ENCODE peak calls at places on chromosome 5, in five cellular contexts. R is GM23248, K is neural progenitor cell, F is IMR-90, P is NT2/D1. X is an unnamed sample. For H3K36me3, the result is how much of the 10 kb centered on the place peaks cover.

GRCh38 chr5:181186902-181187499 is 18.0 kb downstream of the TRIM7 start:
- DNase-seq in P (no peak), R (peak), K (no peak), F (no peak), X (peak)

GRCh38 chr5:176697267-176697928 is 50.1 kb downstream of the TSPAN17 start:
- DNase-seq in F (no peak), R (no peak), P (no peak), K (peak), X (no peak)

GRCh38 chr5:135303582-135304173 is 95.4 kb downstream of the MACROH2A1 start:
- DNase-seq in F (no peak), R (no peak), K (no peak), P (no peak), X (no peak)

GRCh38 chr5:137190441-137190840 is 308.7 kb downstream of the SPOCK1 start:
- DNase-seq in F (peak), P (no peak), R (peak), K (no peak), X (peak)

GRCh38 chr5:75566710-75567309 is 44.4 kb upstream of the ANKDD1B start:
- DNase-seq in P (peak), R (peak), K (no peak), F (peak), X (peak)

GRCh38 chr5:157464518-157465171 is 4.6 kb downstream of the NIPAL4 start:
- DNase-seq in P (peak), K (no peak), F (peak), R (peak), X (peak)

GRCh38 chr5:157563373-157564148 is 12.0 kb downstream of the ADAM19 start:
- DNase-seq in F (peak), K (no peak), R (peak), P (no peak), X (peak)

GRCh38 chr5:81773148-81773547 is 22.3 kb upstream of the SSBP2 start:
- DNase-seq in F (no peak), P (no peak), K (no peak), R (no peak), X (no peak)

GRCh38 chr5:159817262-159818029 is 98.8 kb upstream of the ADRA1B start:
- DNase-seq in F (peak), P (no peak), K (no peak), R (peak), X (no peak)

GRCh38 chr5:174283176-174283575 is 237.7 kb downstream of the NSG2 start:
- DNase-seq in R (no peak), K (no peak), F (no peak), P (no peak), X (no peak)

GRCh38 chr5:53411388-53411787 is 69.0 kb upstream of the FST start:
- DNase-seq in P (no peak), F (peak), K (no peak), R (no peak), X (no peak)

GRCh38 chr5:134445841-134446818 is 34.4 kb upstream of the CDKN2AIPNL start:
- DNase-seq in R (no peak), K (no peak), F (no peak), P (no peak), X (no peak)

GRCh38 chr5:34718516-34718915 is 62.4 kb downstream of the RAI14 start:
- DNase-seq in F (peak), K (no peak), R (no peak), P (no peak), X (no peak)

GRCh38 chr5:34899066-34899465 is 16.2 kb downstream of the RAD1 start:
- DNase-seq in F (no peak), K (no peak), P (no peak), R (no peak), X (no peak)

GRCh38 chr5:16776611-16777251 is 159.4 kb downstream of the MYO10 start:
- DNase-seq in F (no peak), P (peak), R (no peak), K (peak), X (no peak)

GRCh38 chr5:132776077-132776931 is 735 bp downstream of the SEPTIN8 start:
- DNase-seq in K (peak), P (no peak), F (no peak), R (peak), X (peak)

GRCh38 chr5:87113848-87114247 is 153.8 kb upstream of the RASA1 start:
- DNase-seq in P (no peak), F (peak), R (peak), K (no peak), X (peak)

GRCh38 chr5:130198927-130199326 is 294.7 kb downstream of the CHSY3 start:
- DNase-seq in R (peak), P (no peak), F (no peak), K (peak), X (no peak)

GRCh38 chr5:146441896-146442295 is 5.2 kb upstream of the TCERG1 start:
- DNase-seq in F (peak), P (no peak), K (no peak), R (peak), X (no peak)

GRCh38 chr5:172852490-172853354 is 18.7 kb downstream of the ERGIC1 start:
- DNase-seq in P (no peak), F (peak), K (no peak), R (peak), X (no peak)

GRCh38 chr5:85249204-85249603 is 864.5 kb upstream of the EDIL3 start:
- DNase-seq in P (no peak), R (no peak), K (no peak), F (no peak), X (no peak)

GRCh38 chr5:139639619-139640431 is 8.3 kb upstream of the CXXC5 start:
- DNase-seq in K (no peak), F (peak), P (no peak), R (peak), X (no peak)

GRCh38 chr5:142878638-142879037 is 108.5 kb downstream of the ARHGAP26 start:
- DNase-seq in K (no peak), F (no peak), R (no peak), P (no peak), X (no peak)

GRCh38 chr5:84088996-84089395 is 295.7 kb downstream of the EDIL3 start:
- DNase-seq in K (peak), P (no peak), F (peak), R (peak), X (peak)

GRCh38 chr5:40240111-40240510 is 439.6 kb upstream of the PTGER4 start:
- DNase-seq in R (peak), P (no peak), K (no peak), F (peak), X (no peak)

GRCh38 chr5:37214550-37214949 is 34.6 kb downstream of the CPLANE1 start:
- DNase-seq in F (no peak), R (no peak), P (no peak), K (no peak), X (no peak)

GRCh38 chr5:133292300-133292699 is 240.5 kb downstream of the HSPA4 start:
- DNase-seq in P (no peak), K (no peak), F (no peak), R (no peak), X (no peak)

GRCh38 chr5:74231697-74232096 is 408.8 kb downstream of the ENC1 start:
- DNase-seq in P (no peak), R (peak), F (no peak), K (no peak), X (no peak)

GRCh38 chr5:64144429-64145215 is 21.0 kb upstream of the RNF180 start:
- DNase-seq in K (no peak), P (no peak), F (no peak), R (peak), X (peak)

GRCh38 chr5:132150565-132150964 is 77.0 kb downstream of the CSF2 start:
- DNase-seq in P (no peak), R (no peak), F (no peak), K (no peak), X (no peak)

GRCh38 chr5:132526290-132526973 is 16.9 kb downstream of the IL5 start:
- DNase-seq in R (peak), P (peak), K (peak), F (peak), X (peak)

GRCh38 chr5:11733840-11734192 is 170.4 kb downstream of the CTNND2 start:
- DNase-seq in R (no peak), F (no peak), P (no peak), K (no peak), X (no peak)

GRCh38 chr5:179241175-179241574 is 104.1 kb downstream of the ADAMTS2 start:
- DNase-seq in K (no peak), P (no peak), R (peak), F (no peak), X (no peak)

GRCh38 chr5:116404792-116405191 is 169.8 kb downstream of the SEMA6A start:
- DNase-seq in K (no peak), R (no peak), P (no peak), F (no peak), X (no peak)

GRCh38 chr5:166013417-166013816 is 2278.0 kb upstream of the WWC1 start:
- DNase-seq in F (no peak), P (no peak), R (no peak), K (no peak), X (no peak)

GRCh38 chr5:56658972-56659371 is 156.4 kb upstream of the MAP3K1 start:
- DNase-seq in R (no peak), K (no peak), F (no peak), P (no peak), X (no peak)

DNA sequence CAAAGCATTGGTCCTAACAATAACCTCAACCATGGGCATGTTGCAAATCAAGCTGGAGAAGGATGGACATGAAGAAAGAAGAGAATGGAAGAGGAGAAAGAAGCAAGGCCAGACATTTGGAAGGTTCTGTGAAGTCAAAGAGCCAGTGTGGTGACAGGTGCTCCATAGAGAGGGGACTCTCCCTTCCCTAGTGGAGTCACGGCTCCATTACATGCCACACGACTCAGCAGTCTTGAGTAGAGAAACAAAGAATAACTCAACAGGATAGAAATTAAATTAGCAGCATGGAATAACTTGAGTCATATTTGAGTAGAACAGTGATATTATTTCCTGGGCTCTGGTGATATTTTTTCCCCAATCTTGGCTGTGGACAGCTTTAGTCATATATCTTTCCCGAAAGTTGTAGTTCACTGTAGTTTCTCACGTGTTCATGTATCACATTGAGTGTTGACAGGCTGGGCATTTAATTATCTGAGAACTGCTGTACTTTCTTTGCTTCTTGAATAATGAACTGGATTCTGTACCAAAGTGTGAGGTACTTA is 149.7 kb upstream of the EFNA5 start:
- DNase-seq in F (peak), K (no peak), P (no peak), R (peak), X (no peak)
- H3K4me3 ChIP-seq in F (no peak), K (no peak), P (no peak), R (no peak), X (no peak)

GRCh38 chr5:148586796-148587195 is 67.5 kb downstream of the HTR4 start:
- DNase-seq in F (no peak), K (peak), R (no peak), P (no peak), X (no peak)
- H3K9ac ChIP-seq in F (no peak), K (no peak), R (no peak), P (no peak), X (no peak)

GRCh38 chr5:151024440-151024839 is 4.0 kb downstream of the GPX3 start:
- DNase-seq in R (no peak), P (no peak), K (no peak), F (no peak), X (no peak)
- H3K36me3 ChIP-seq in R (under half), P (under half), K (under half), F (under half), X (under half)

DNA sequence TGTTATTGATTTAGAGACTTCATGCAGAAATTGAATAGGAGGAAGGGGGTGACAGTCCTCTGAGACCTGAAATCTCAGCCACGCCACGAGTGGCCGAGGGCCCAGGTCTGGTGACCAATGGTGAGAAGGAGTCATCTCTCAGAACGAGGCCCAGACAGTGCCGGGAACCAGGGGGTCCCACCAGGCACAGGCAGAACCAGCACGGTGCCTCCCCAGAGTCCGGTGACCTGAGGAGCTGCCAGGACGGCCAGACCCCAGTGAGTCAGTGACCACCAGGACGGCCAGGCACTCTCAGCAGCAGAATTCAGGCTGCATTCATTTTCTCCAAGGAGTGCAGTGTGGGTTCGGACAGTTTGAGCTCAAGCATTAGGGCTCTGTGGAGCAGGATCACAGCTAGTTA is 43.8 kb upstream of the NKD2 start:
- DNase-seq in R (no peak), F (no peak), P (no peak), K (no peak), X (no peak)
- H3K4me3 ChIP-seq in R (no peak), F (no peak), P (no peak), K (no peak), X (peak)

DNA sequence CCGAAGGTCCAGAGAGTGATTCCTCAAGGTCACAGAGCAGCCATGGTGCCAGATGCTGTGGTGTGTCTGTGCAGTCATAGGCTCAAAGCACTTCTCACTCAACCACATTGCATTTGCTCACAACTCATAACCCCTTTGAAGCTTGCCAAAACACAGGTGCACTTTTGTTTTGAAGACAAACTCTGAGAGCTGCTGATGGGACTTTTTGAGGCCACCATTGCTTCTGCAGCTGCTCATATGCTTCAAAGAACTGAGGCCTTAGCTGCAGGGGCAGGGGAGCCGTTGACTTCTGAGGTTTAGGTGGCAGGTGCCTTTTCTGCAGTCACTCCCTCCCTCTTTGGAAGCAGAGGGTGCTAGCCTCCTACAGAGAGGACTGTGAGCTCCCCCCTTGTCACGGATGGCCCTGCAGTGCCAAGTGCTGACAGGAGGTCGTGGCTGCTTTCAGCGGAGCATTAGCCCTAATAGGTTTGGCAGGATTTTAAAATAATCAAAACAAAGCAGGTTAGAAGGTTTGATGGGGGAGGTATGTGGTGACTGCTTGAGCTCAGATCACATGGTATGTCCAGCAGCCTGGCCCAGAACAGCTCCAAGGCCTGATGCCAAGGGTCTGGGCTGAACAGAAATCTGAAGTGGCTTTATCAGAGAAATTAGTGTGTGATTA is 232.1 kb downstream of the MAN2A1 start:
- DNase-seq in R (no peak), K (no peak), F (no peak), P (no peak), X (no peak)
- H3K9ac ChIP-seq in R (no peak), K (no peak), F (no peak), P (no peak), X (no peak)

X was measured in adipocyte.